ENCODE peak calls at places on chromosomes 1 and 21, in six cellular contexts. W, Y, Z, F, O and G are unnamed samples.

GRCh38 chr21:31218830-31219608 is 125.0 kb downstream of the TIAM1 start:
- DNase-seq in F (peak; percentile 72), Z (no peak), Y (no peak), O (peak; percentile 78), W (no peak), G (no peak)

GRCh38 chr1:177448652-177449351 is 278.0 kb downstream of the BRINP2 start:
- DNase-seq in Z (no peak), Y (no peak), O (no peak), F (peak; percentile 42), W (no peak), G (no peak)

GRCh38 chr1:87792094-87792493 is 463.4 kb downstream of the LMO4 start:
- DNase-seq in Z (no peak), W (no peak), O (no peak), F (no peak), Y (no peak), G (no peak)

GRCh38 chr1:27343639-27344025 is 1.8 kb downstream of the SYTL1 start:
- DNase-seq in F (no peak), Z (no peak), W (no peak), O (no peak), Y (no peak), G (no peak)

GRCh38 chr1:111515291-111516007 is 12.0 kb upstream of the ADORA3 start:
- DNase-seq in F (peak; percentile 72), O (peak; percentile 82), Y (peak; percentile 58), Z (no peak), W (no peak), G (no peak)

GRCh38 chr1:226990133-226990716 is 50.1 kb downstream of the COQ8A start:
- DNase-seq in O (no peak), Y (peak; percentile 78), F (no peak), W (no peak), Z (no peak), G (no peak)

GRCh38 chr1:10640079-10640578 is 156.3 kb downstream of the CASZ1 start:
- DNase-seq in F (no peak), W (no peak), Y (no peak), O (no peak), Z (no peak), G (no peak)

GRCh38 chr1:170967042-170967910 is 31.9 kb downstream of the MROH9 start:
- DNase-seq in O (no peak), Z (peak; percentile 10), W (peak; percentile 19), F (peak; percentile 45), Y (no peak), G (peak; percentile 14)

GRCh38 chr21:34534522-34534921 is 22.5 kb upstream of the KCNE1 start:
- DNase-seq in W (no peak), Y (no peak), F (peak; percentile 70), O (no peak), Z (no peak), G (no peak)

GRCh38 chr1:51920130-51920529 is 41.6 kb upstream of the NRDC start:
- DNase-seq in F (no peak), Y (no peak), O (no peak), Z (no peak), W (no peak), G (no peak)

GRCh38 chr1:51926171-51926812 is 47.8 kb upstream of the NRDC start:
- DNase-seq in F (peak; percentile 61), W (no peak), Y (no peak), O (no peak), Z (no peak), G (no peak)

GRCh38 chr1:51927029-51927428 is 48.5 kb upstream of the NRDC start:
- DNase-seq in Y (no peak), F (peak; percentile 38), W (no peak), Z (no peak), O (no peak), G (no peak)

GRCh38 chr1:51922040-51922439 is 43.5 kb upstream of the NRDC start:
- DNase-seq in Z (no peak), Y (no peak), O (no peak), F (no peak), W (no peak), G (no peak)

DNA sequence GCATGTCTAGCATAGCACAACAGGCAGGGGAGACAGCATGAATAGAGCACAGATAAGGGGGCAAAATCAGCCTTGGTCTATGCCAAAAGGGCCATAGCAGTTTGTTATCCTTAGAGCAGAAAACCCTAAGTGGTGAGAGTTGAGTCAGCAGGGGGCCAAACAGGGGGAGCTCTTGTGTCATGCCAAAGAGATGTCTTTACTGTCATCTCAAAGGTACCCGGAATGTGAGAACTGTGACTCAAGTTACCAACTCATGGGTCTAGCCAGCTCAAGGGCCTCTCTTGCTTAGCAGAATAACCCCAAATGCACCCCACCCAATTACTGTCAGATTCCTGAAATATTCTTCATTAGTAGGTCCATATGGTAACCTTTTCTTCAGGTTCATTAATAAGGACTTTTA is 45.9 kb upstream of the NRDC start:
- DNase-seq in Y (no peak), Z (no peak), O (no peak), W (peak; percentile 56), F (peak; percentile 70), G (no peak)
- H3K4me3 ChIP-seq in Y (no peak overlapping the region), Z (no peak overlapping the region), O (no peak overlapping the region), W (no peak overlapping the region), F (no peak overlapping the region), G (no peak overlapping the region)

DNA sequence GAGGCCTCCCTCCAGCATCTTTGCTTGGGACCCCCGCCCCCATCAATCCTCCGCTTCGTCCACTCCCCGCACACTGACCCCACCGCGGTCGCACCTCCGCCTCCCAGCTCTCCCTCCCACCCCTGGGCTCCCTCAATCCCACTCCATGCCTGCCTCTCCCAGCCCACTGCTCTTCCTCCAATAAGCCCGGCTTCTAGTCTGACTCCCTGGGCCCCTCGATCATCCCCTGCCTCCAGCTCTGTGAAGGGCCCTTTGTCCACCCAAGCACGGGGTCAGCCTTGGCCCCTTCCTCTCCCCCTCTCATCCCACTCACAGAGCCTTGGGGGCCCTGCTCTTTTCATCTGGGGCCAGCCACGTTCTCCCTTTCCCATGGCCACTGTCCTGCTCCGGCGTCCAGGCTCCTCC is 1.5 kb upstream of the TMEM200B start:
- DNase-seq in Y (peak; percentile 31), W (no peak), O (no peak), F (no peak), Z (no peak), G (no peak)
- H3K4me3 ChIP-seq in Y (no peak overlapping the region), W (peak overlapping the region; percentile 79), O (peak overlapping the region; percentile 79), F (peak overlapping the region; percentile 64), Z (peak overlapping the region; percentile 83), G (peak overlapping the region; percentile 73)

DNA sequence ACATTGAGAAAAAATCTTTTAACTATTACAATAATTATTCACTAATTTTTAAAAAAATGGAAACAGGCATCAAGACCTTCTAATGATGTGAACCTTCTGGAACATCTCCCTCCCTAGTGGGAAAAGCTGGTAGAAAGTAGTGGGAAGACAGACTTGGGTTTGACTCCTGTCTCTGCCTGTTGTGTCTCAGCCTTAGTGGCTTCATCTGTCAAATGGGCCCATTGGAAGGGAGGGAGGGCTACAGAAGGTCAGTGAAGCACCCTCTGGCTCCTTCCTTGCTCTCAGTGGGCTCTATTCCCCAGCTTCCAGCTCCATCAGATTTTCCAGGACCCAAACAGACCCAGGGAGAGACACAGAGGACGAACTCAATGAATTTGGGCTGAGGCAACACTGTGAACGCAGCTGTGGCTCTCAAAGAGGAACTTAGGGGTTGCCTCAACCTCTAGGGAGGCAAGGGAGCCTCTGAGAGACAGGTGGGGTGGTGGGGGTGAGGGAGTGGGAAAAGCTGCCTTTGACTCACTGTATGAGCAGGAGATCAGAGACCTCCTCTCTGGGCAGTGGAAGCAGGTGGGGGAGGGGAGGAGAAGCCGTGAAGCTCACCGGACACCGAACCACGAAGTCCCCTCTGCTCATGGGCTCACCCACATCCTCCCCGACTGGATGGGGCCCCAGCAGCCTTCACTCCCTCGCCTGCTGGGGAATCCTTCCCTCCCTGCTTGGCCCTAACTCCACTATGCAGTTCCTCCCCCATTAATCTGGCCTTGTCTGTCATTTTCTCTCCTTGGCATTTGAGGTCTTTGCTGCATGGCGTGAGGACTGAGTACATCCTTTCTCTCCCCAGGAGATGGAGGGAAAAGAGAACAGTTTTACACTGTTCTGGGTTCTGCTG is 4.5 kb downstream of the CNR2 start:
- DNase-seq in Y (no peak), O (no peak), Z (no peak), F (no peak), W (no peak), G (no peak)
- H3K4me3 ChIP-seq in Y (no peak overlapping the region), O (no peak overlapping the region), Z (no peak overlapping the region), F (no peak overlapping the region), W (no peak overlapping the region), G (no peak overlapping the region)

DNA sequence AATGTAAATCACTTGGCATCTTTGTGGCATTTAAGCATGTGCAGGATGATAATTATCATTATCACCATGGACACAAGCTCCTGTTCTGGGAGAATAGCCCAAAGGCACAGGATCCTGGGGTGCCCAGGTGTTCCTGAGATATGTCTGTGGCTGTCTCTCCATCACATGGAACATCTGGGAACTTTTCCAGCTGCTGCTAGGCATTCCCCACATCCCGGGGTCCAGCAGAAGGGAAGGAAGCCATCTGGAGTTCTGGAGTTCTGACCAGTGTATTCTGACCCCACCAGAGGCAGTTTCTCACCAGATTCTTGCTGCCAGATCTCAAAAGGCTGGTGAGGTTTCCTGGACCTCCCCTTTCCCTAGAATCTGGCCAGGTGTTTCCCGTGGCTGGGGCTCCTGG is 259.7 kb upstream of the VAMP3 start:
- DNase-seq in O (no peak), F (no peak), W (no peak), Y (no peak), Z (no peak), G (no peak)
- H3K4me3 ChIP-seq in O (no peak overlapping the region), F (no peak overlapping the region), W (no peak overlapping the region), Y (no peak overlapping the region), Z (no peak overlapping the region), G (no peak overlapping the region)

DNA sequence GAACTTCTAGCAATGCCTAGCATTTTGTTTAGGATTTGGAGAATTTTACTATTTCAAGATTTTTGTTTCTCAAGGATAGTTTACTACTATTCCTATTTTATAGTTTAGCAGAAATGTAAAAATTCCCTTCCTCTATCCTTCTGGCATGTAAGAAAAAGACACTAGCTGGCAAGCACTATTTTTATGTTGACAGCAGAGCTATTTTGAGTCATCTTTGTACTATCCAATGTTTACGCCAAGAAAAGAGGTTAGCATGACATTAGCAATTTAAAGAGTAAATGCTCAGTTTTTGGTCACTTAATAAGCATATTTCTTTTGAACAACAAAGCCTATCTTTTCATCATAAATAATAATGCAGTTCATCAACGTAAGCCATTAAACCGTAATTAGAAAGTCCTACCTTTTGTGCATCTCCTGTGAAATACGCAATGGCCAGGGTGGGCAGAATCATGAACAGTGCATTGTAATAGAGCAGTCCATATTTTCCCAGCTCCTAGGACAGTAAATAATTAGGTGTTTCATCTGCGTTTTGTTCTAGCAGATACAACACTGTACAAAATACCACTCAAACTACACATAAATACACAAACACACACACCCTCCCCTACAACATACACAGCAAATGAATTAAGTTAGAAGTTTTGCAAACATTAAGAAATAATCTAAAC is 12.0 kb downstream of the SLC35D1 start:
- DNase-seq in F (peak; percentile 57), O (no peak), Y (no peak), W (peak; percentile 46), Z (no peak), G (no peak)
- H3K4me3 ChIP-seq in F (no peak overlapping the region), O (no peak overlapping the region), Y (no peak overlapping the region), W (no peak overlapping the region), Z (no peak overlapping the region), G (no peak overlapping the region)

GRCh38 chr1:175319112-175319911 is 126.7 kb upstream of the KIAA0040 start:
- DNase-seq in Z (peak; percentile 59), Y (peak; percentile 75), O (peak; percentile 87), F (peak; percentile 46), W (peak; percentile 3), G (peak; percentile 19)
- H3K4me3 ChIP-seq in Z (no peak overlapping the region), Y (no peak overlapping the region), O (no peak overlapping the region), F (no peak overlapping the region), W (no peak overlapping the region), G (no peak overlapping the region)